ENCODE peak calls at places on chromosomes 6 and 20, in seven cellular contexts. V is astrocyte; C is brain microvascular endothelial cell; D is PC-3; L is neural progenitor cell; I is CD8-positive, alpha-beta T cell; K is heart left ventricle. Z is an unnamed sample.

GRCh38 chr20:5309971-5310370 is 6.8 kb downstream of the PROKR2 start:
- DNase-seq in V (no peak), C (no peak), D (peak; percentile 9), L (no peak), I (no peak), K (no peak), Z (no peak)

GRCh38 chr6:30612687-30613248 is 4.3 kb downstream of the PPP1R10 start:
- DNase-seq in V (peak; percentile 83), C (peak; percentile 38), D (peak; percentile 37), L (peak; percentile 32), I (no peak), K (no peak), Z (no peak)

GRCh38 chr6:139597781-139598368 is 223.4 kb upstream of the CITED2 start:
- DNase-seq in V (peak; percentile 99), C (peak; percentile 93), D (peak; percentile 39), L (peak; percentile 25), I (no peak), K (peak; percentile 64), Z (no peak)

GRCh38 chr6:187252-187840 is 104.9 kb upstream of the DUSP22 start:
- DNase-seq in V (no peak), C (no peak), D (no peak), L (peak; percentile 13), I (no peak), K (no peak), Z (no peak)

GRCh38 chr6:25717856-25718740 is 36.4 kb upstream of the SLC17A4 start:
- DNase-seq in V (peak; percentile 0), C (peak; percentile 28), D (peak; percentile 67), L (peak; percentile 38), I (no peak), K (no peak), Z (peak; percentile 2)

GRCh38 chr20:23451956-23452487 is 654 bp downstream of the CST11 start:
- DNase-seq in V (no peak), C (no peak), D (no peak), L (no peak), I (no peak), K (no peak), Z (no peak)

GRCh38 chr6:21426841-21427490 is 166.6 kb upstream of the SOX4 start:
- DNase-seq in V (peak; percentile 31), C (no peak), D (peak; percentile 29), L (no peak), I (no peak), K (no peak), Z (no peak)

GRCh38 chr6:42923656-42924055 is 5.6 kb upstream of the CNPY3 start:
- DNase-seq in V (no peak), C (no peak), D (no peak), L (no peak), I (no peak), K (no peak), Z (no peak)

GRCh38 chr6:124968401-124968800 is 6.2 kb downstream of the RNF217 start:
- DNase-seq in V (no peak), C (no peak), D (no peak), L (no peak), I (no peak), K (no peak), Z (no peak)

GRCh38 chr20:49543071-49543857 is 24.7 kb downstream of the PTGIS start:
- DNase-seq in V (no peak), C (no peak), D (no peak), L (no peak), I (no peak), K (no peak), Z (no peak)

GRCh38 chr20:32946629-32947028 is 57.6 kb downstream of the SUN5 start:
- DNase-seq in V (no peak), C (no peak), D (no peak), L (no peak), I (no peak), K (no peak), Z (no peak)

GRCh38 chr6:27630727-27631613 is 158.1 kb upstream of the ZNF184 start:
- DNase-seq in V (peak; percentile 62), C (peak; percentile 82), D (peak; percentile 66), L (peak; percentile 92), I (no peak), K (no peak), Z (no peak)

GRCh38 chr6:159151266-159151855 is 17.8 kb upstream of the FNDC1 start:
- DNase-seq in V (no peak), C (peak; percentile 73), D (peak; percentile 66), L (peak; percentile 50), I (no peak), K (no peak), Z (peak; percentile 66)

GRCh38 chr6:152552616-152553209 is 84.4 kb downstream of the SYNE1 start:
- DNase-seq in V (peak; percentile 38), C (peak; percentile 65), D (peak; percentile 71), L (peak; percentile 81), I (peak; percentile 2), K (peak; percentile 64), Z (peak; percentile 46)

GRCh38 chr6:106560966-106561740 is 68.1 kb downstream of the RTN4IP1 start:
- DNase-seq in V (peak; percentile 51), C (peak; percentile 24), D (no peak), L (no peak), I (no peak), K (no peak), Z (no peak)

GRCh38 chr20:64156136-64156885 is 7.9 kb upstream of the MYT1 start:
- DNase-seq in V (no peak), C (no peak), D (no peak), L (peak; percentile 61), I (no peak), K (no peak), Z (no peak)

GRCh38 chr20:39412091-39412490 is 449.9 kb downstream of the DHX35 start:
- DNase-seq in V (no peak), C (no peak), D (no peak), L (no peak), I (no peak), K (no peak), Z (no peak)

GRCh38 chr20:34693414-34693813 is 10.7 kb upstream of the TP53INP2 start:
- DNase-seq in V (no peak), C (no peak), D (no peak), L (no peak), I (no peak), K (peak; percentile 66), Z (no peak)

GRCh38 chr6:125867483-125867935 is 76.7 kb downstream of the NCOA7 start:
- DNase-seq in V (peak; percentile 85), C (no peak), D (peak; percentile 87), L (peak; percentile 2), I (no peak), K (no peak), Z (peak; percentile 60)

GRCh38 chr6:37575221-37575620 is 75.5 kb upstream of the CCDC167 start:
- DNase-seq in V (no peak), C (no peak), D (no peak), L (no peak), I (no peak), K (no peak), Z (no peak)
- H3K4me3 ChIP-seq in V (no peak overlapping the region), C (no peak overlapping the region), D (no peak overlapping the region), L (no peak overlapping the region), I (no peak overlapping the region), K (no peak overlapping the region), Z (no peak overlapping the region)

GRCh38 chr20:17611290-17611539 is 41.3 kb downstream of the DSTN start:
- DNase-seq in V (no peak), C (no peak), D (no peak), L (no peak), I (no peak), K (no peak), Z (no peak)
- TF ChIP-seq CTCF in V (no peak), C (no peak), D (no peak), L (no peak), I (no peak), K (no peak), Z (no peak)

GRCh38 chr6:13274707-13275434 is 53.5 kb downstream of the TBC1D7 start:
- DNase-seq in V (no peak), C (no peak), D (no peak), L (peak; percentile 19), I (no peak), K (no peak), Z (no peak)

GRCh38 chr6:13273931-13274706 is 54.2 kb downstream of the TBC1D7 start:
- DNase-seq in V (no peak), C (no peak), D (no peak), L (no peak), I (peak; percentile 16), K (no peak), Z (peak; percentile 58)

GRCh38 chr6:13275435-13275989 is 52.8 kb downstream of the TBC1D7 start:
- DNase-seq in V (no peak), C (no peak), D (no peak), L (no peak), I (no peak), K (no peak), Z (no peak)

GRCh38 chr6:13273202-13273930 is 55.0 kb downstream of the TBC1D7 start:
- DNase-seq in V (peak; percentile 6), C (no peak), D (no peak), L (no peak), I (no peak), K (no peak), Z (no peak)

DNA sequence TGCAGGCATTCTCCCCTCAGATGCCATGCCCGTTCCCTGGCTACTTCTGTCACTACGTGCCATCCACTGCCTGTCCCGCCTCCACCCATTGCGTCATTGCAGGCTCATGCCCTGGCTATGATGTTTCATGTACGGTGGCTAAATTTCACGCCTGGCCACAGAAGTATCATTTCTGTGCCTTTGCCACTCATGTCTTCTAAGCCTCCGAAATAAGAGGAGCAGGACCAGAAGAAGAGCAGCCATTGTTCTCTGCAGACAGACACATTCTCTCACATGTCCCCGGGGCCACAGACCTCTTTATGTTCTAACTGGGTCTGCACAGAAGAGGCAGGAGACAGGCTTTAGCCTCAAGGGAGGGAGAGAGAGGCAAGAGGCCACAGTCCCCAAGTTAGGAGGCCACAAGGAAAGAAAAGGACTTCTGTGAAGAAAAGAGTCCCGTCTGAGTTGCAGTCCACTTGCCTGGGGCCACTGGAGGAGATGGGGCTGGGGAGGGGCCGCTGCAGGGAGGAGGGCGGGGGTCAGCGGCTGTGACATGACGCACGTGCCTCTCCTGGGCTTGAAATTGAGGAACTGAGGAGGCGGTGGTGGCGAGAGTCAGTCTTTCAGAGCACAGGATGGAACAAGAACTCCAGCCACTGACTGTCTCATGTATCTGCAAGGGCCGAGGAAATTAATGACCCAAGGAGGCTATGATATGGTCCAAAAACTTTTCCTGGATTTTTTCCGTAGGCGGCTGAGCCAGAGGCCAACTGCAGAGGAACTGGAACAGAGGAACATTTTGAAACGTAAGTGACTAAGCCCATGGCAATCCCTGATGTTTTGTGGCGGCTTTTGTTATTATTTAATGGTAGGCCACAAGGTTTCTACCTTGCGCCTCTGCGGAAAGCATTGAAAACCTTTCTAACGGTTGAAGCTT is 55.9 kb downstream of the TBC1D7 start:
- DNase-seq in V (peak; percentile 54), C (no peak), D (no peak), L (no peak), I (no peak), K (peak; percentile 59), Z (no peak)
- H3K4me3 ChIP-seq in V (no peak overlapping the region), C (no peak overlapping the region), D (no peak overlapping the region), L (no peak overlapping the region), I (no peak overlapping the region), K (no peak overlapping the region), Z (peak overlapping the region; percentile 55)

GRCh38 chr6:163263998-163264661 is 150.4 kb upstream of the QKI start:
- DNase-seq in V (no peak), C (no peak), D (no peak), L (peak; percentile 20), I (no peak), K (peak; percentile 70), Z (no peak)
- TF ChIP-seq CTCF in V (no peak), C (no peak), D (no peak), L (no peak), I (no peak), K (no peak), Z (no peak)

GRCh38 chr20:16158090-16158975 is 414.9 kb downstream of the KIF16B start:
- DNase-seq in V (no peak), C (no peak), D (no peak), L (peak; percentile 6), I (no peak), K (no peak), Z (no peak)
- H3K4me3 ChIP-seq in V (no peak overlapping the region), C (no peak overlapping the region), D (no peak overlapping the region), L (no peak overlapping the region), I (no peak overlapping the region), K (no peak overlapping the region), Z (no peak overlapping the region)